ENCODE peak calls at places on chromosomes 2 and 18, in four cellular contexts. V is fibroblast of mammary gland, T is lower lobe of right lung, J is T follicular helper cell. D is an unnamed sample.

GRCh38 chr2:1693723-1694122 is 50.6 kb downstream of the PXDN start:
- DNase-seq in V (no peak), T (no peak), J (no peak), D (no peak)

GRCh38 chr2:160063266-160063665 is 851 bp upstream of the PLA2R1 start:
- DNase-seq in V (no peak), J (no peak), T (no peak), D (no peak)

GRCh38 chr2:232875256-232876070 is 5.4 kb downstream of the SNORC start:
- DNase-seq in J (no peak), T (no peak), V (no peak), D (no peak)

GRCh38 chr2:112684415-112684775 is 36.4 kb upstream of the NT5DC4 start:
- DNase-seq in T (no peak), V (no peak), J (no peak), D (no peak)

GRCh38 chr18:30280861-30281470 is 761.6 kb downstream of the DSC3 start:
- DNase-seq in V (peak), J (no peak), T (no peak), D (no peak)

GRCh38 chr2:84969511-84970265 is 1.3 kb upstream of the KCMF1 start:
- DNase-seq in V (peak), T (no peak), J (peak), D (peak)

GRCh38 chr2:109239720-109240119 is 110.7 kb downstream of the SH3RF3 start:
- DNase-seq in J (no peak), T (no peak), V (peak), D (no peak)

GRCh38 chr2:127701651-127702394 is 526 bp downstream of the SFT2D3 start:
- DNase-seq in V (peak), T (peak), J (peak), D (peak)

GRCh38 chr2:168231609-168232241 is 15.7 kb downstream of the STK39 start:
- DNase-seq in V (no peak), J (no peak), T (no peak), D (no peak)

GRCh38 chr2:12636837-12637581 is 79.7 kb upstream of the TRIB2 start:
- DNase-seq in J (no peak), V (no peak), T (no peak), D (no peak)

GRCh38 chr2:84395819-84396218 is 63.3 kb downstream of the SUCLG1 start:
- DNase-seq in V (peak), T (no peak), J (no peak), D (no peak)

GRCh38 chr2:6442252-6442651 is 423.5 kb downstream of the CMPK2 start:
- DNase-seq in T (no peak), J (no peak), V (no peak), D (no peak)

GRCh38 chr2:5782103-5782502 is 89.9 kb downstream of the SOX11 start:
- DNase-seq in V (no peak), J (no peak), T (no peak), D (no peak)

GRCh38 chr2:96815326-96816126 is 542 bp upstream of the CNNM3 start:
- DNase-seq in J (no peak), T (no peak), V (peak), D (no peak)

GRCh38 chr2:237569896-237570295 is 3.5 kb downstream of the PRLH start:
- DNase-seq in V (no peak), T (no peak), J (no peak), D (no peak)

GRCh38 chr2:238151628-238152235 is 7.0 kb upstream of the ERFE start:
- DNase-seq in J (no peak), V (no peak), T (no peak), D (no peak)

D was measured in T-helper 22 cell.